ENCODE peak calls at places on chromosomes 1 and 21, in eight cellular contexts. G is upper lobe of right lung, X is PC-3, K is left lung, P is pancreas, H is aorta, Y is lower lobe of right lung, F is GM23338. N is an unnamed sample.

GRCh38 chr1:222926566-222926965 is 111.7 kb downstream of the DISP1 start:
- ATAC-seq in P (no peak), X (peak; percentile 76), Y (peak; percentile 25), K (peak; percentile 27), G (peak; percentile 50), H (no peak), F (no peak), N (no peak)

GRCh38 chr1:158999301-159000069 is 10.2 kb upstream of the IFI16 start:
- ATAC-seq in X (peak; percentile 68), G (peak; percentile 83), H (peak; percentile 93), K (peak; percentile 84), F (peak; percentile 95), Y (peak; percentile 86), P (peak; percentile 79), N (peak; percentile 92)

GRCh38 chr1:92877792-92878191 is 46.0 kb downstream of the RPL5 start:
- ATAC-seq in F (no peak), X (no peak), K (no peak), G (no peak), H (no peak), P (peak; percentile 28), Y (no peak), N (no peak)

GRCh38 chr1:93595266-93595665 is 86.4 kb downstream of the BCAR3 start:
- ATAC-seq in F (no peak), Y (no peak), K (no peak), X (no peak), G (no peak), P (no peak), H (no peak), N (no peak)

GRCh38 chr1:48654606-48655210 is 122.0 kb downstream of the BEND5 start:
- ATAC-seq in X (no peak), K (no peak), H (no peak), Y (no peak), P (no peak), F (no peak), G (no peak), N (no peak)

GRCh38 chr1:14350197-14350596 is 248.3 kb upstream of the KAZN start:
- ATAC-seq in Y (no peak), H (no peak), P (no peak), X (no peak), F (no peak), K (no peak), G (no peak), N (peak; percentile 80)

GRCh38 chr1:164664127-164664526 is 105.1 kb downstream of the PBX1 start:
- ATAC-seq in G (no peak), Y (no peak), P (no peak), F (no peak), X (no peak), H (no peak), K (no peak), N (no peak)

GRCh38 chr1:229448845-229449244 is 15.0 kb upstream of the ACTA1 start:
- ATAC-seq in G (no peak), F (no peak), H (no peak), K (no peak), P (no peak), X (no peak), Y (no peak), N (no peak)

GRCh38 chr1:233479026-233479890 is 134.6 kb upstream of the KCNK1 start:
- ATAC-seq in P (peak; percentile 85), G (no peak), X (peak; percentile 91), Y (no peak), H (no peak), F (no peak), K (no peak), N (no peak)

GRCh38 chr1:185400057-185400456 is 83.0 kb upstream of the IVNS1ABP start:
- ATAC-seq in K (peak; percentile 47), H (no peak), F (no peak), P (no peak), G (no peak), X (peak; percentile 91), Y (no peak), N (no peak)

GRCh38 chr1:147647796-147648633 is 22.3 kb downstream of the ACP6 start:
- ATAC-seq in G (peak; percentile 34), Y (peak; percentile 42), K (no peak), F (no peak), H (no peak), P (no peak), X (no peak), N (no peak)

GRCh38 chr1:67294836-67295622 is 12.6 kb upstream of the IL12RB2 start:
- ATAC-seq in G (no peak), H (no peak), X (no peak), P (no peak), Y (no peak), F (no peak), K (no peak), N (no peak)

GRCh38 chr1:154559496-154559950 is 1.1 kb upstream of the UBE2Q1 start:
- ATAC-seq in X (peak; percentile 64), H (peak; percentile 91), Y (peak; percentile 88), K (peak; percentile 86), P (peak; percentile 80), G (peak; percentile 77), F (peak; percentile 80), N (peak; percentile 71)

GRCh38 chr1:6424619-6425593 is at the start of gene ESPN:
- ATAC-seq in F (peak; percentile 14), P (peak; percentile 37), H (no peak), K (peak; percentile 41), X (peak; percentile 20), Y (peak; percentile 47), G (peak; percentile 54), N (no peak)

GRCh38 chr1:62237950-62238374 is 43.3 kb downstream of the L1TD1 start:
- ATAC-seq in Y (no peak), F (peak; percentile 18), K (no peak), G (no peak), P (no peak), X (no peak), H (no peak), N (no peak)

GRCh38 chr1:32907435-32907834 is 6.2 kb upstream of the TMEM54 start:
- ATAC-seq in H (no peak), P (no peak), K (no peak), F (no peak), X (peak; percentile 37), G (no peak), Y (no peak), N (no peak)

GRCh38 chr1:19628879-19629278 is 15.2 kb upstream of the NBL1 start:
- ATAC-seq in G (peak; percentile 62), H (peak; percentile 46), X (no peak), K (no peak), F (peak; percentile 57), Y (peak; percentile 72), P (no peak), N (no peak)

GRCh38 chr1:109984190-109984455 is 442 bp upstream of the AHCYL1 start:
- ATAC-seq in G (peak; percentile 1), Y (peak; percentile 2), F (no peak), K (peak; percentile 2), P (peak; percentile 3), X (peak; percentile 1), H (peak; percentile 58), N (peak; percentile 35)

GRCh38 chr1:35120458-35121133 is 41.4 kb downstream of the ZMYM1 start:
- ATAC-seq in Y (peak; percentile 64), K (peak; percentile 80), X (no peak), G (peak; percentile 65), P (peak; percentile 21), H (peak; percentile 52), F (peak; percentile 94), N (peak; percentile 34)

GRCh38 chr1:101308001-101308659 is 71.3 kb downstream of the S1PR1 start:
- ATAC-seq in Y (no peak), F (no peak), P (no peak), G (no peak), H (no peak), K (no peak), X (no peak), N (no peak)
- H3K4me3 ChIP-seq in Y (no peak overlapping the region), F (no peak overlapping the region), P (no peak overlapping the region), G (no peak overlapping the region), H (no peak overlapping the region), K (no peak overlapping the region), X (no peak overlapping the region), N (no peak overlapping the region)

DNA sequence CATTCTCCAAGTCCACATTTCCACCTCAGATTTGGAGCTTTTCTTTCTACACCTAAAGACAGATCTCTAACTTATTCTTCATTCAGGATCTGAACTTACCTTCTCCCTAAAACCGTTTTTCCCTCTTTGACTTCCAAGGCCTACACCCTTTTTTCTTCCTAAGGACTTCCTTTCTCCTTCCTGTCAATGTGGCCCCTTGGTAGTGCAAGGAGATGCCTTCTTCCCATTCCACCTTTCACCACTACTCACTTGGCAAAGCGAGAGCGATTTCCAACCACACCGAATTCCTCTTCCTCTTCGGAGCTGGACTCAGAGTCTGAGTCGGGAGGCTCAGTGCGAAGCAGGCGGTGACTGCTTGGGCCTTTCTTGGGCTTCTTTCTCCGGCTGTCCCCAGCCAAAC is 1.3 kb downstream of the EFCAB14 start:
- ATAC-seq in P (no peak), H (no peak), F (no peak), X (no peak), Y (no peak), K (no peak), G (no peak), N (no peak)
- H3K4me1 ChIP-seq in P (peaks cover 42% of the 10 kb centered on the region), H (no peaks in the 10 kb centered on the region), F (peaks cover 19% of the 10 kb centered on the region), X (peaks cover 25% of the 10 kb centered on the region), Y (peaks cover 43% of the 10 kb centered on the region), K (peaks cover 17% of the 10 kb centered on the region), G (peaks cover 26% of the 10 kb centered on the region), N (peaks cover 10% of the 10 kb centered on the region)

DNA sequence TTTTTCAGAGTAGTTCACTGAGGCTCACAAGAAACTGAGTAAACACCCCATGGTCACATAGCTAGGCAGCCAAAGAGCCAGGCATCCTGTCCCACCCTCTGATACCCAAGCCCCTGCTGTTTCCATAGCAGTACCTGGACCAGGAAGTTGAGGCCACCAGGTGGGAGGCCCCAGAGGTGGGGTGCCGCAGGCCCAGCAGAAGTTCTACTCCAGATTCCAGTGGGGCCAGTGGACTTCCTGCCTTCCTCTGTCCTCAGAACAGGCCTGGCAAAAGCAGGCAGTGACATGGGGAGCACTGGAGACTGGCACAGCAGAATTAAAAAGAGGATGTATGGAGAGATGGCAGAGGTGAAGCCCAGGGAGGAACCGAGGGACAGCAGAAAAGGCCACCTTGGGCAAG is 19.0 kb downstream of the FOXO6 start:
- ATAC-seq in X (no peak), F (no peak), Y (no peak), H (no peak), G (no peak), P (no peak), K (no peak), N (no peak)
- H3K4me3 ChIP-seq in X (no peak overlapping the region), F (no peak overlapping the region), Y (no peak overlapping the region), H (no peak overlapping the region), G (no peak overlapping the region), P (no peak overlapping the region), K (no peak overlapping the region), N (no peak overlapping the region)

DNA sequence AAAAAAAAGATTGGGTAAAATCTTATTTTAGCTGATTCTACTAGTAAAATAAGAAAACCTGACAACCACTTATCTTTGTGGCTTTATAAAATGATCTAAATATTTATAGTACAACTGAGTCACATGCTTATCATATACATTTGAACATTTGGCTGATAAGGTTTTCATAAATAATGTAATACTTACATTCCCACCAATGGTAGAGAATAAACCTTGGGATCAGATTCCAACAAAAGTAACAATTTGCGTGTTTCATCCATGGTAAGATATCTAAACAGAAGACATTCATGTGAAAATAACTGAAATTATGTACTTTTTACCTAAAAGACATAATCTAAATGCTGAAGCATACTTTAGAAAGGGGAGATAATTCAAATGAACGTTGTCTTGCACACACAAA is 18.4 kb downstream of the STIL start:
- ATAC-seq in P (no peak), K (no peak), Y (no peak), G (no peak), H (no peak), X (no peak), F (no peak), N (no peak)
- H3K4me1 ChIP-seq in P (no peaks in the 10 kb centered on the region), K (no peaks in the 10 kb centered on the region), Y (peaks cover 8% of the 10 kb centered on the region), G (peaks cover 8% of the 10 kb centered on the region), H (no peaks in the 10 kb centered on the region), X (no peaks in the 10 kb centered on the region), F (no peaks in the 10 kb centered on the region), N (no peaks in the 10 kb centered on the region)

GRCh38 chr21:28883931-28884330 is 108.7 kb downstream of the LTN1 start:
- ATAC-seq in Y (no peak), F (no peak), K (no peak), H (no peak), P (no peak), X (no peak), G (no peak), N (no peak)
- H3K4me3 ChIP-seq in Y (peak overlapping the region; percentile 69), F (peak overlapping the region; percentile 72), K (no peak overlapping the region), H (no peak overlapping the region), P (no peak overlapping the region), X (peak overlapping the region; percentile 72), G (peak overlapping the region; percentile 65), N (peak overlapping the region; percentile 60)